ENCODE peak calls at places on chromosomes 5 and 9, in nine cellular contexts. B, Q, O, L, C, S, M, J and X are unnamed samples.

GRCh38 chr5:102681403-102681983 is 73.6 kb upstream of the PAM start:
- DNase-seq in B (no peak), Q (peak; percentile 32), O (peak; percentile 65), L (peak; percentile 60), C (peak; percentile 25), S (peak; percentile 69), M (no peak), J (peak; percentile 43), X (peak; percentile 72)

GRCh38 chr9:133603165-133603927 is 5.8 kb downstream of the FAM163B start:
- DNase-seq in B (no peak), Q (no peak), O (no peak), L (no peak), C (no peak), S (no peak), M (no peak), J (no peak), X (no peak)

GRCh38 chr9:131585375-131585774 is 40.1 kb downstream of the PRRT1B start:
- DNase-seq in B (no peak), Q (no peak), O (no peak), L (no peak), C (no peak), S (peak; percentile 24), M (no peak), J (no peak), X (peak; percentile 16)

GRCh38 chr9:76629205-76629990 is 134.8 kb upstream of the PCA3 start:
- DNase-seq in B (no peak), Q (no peak), O (no peak), L (no peak), C (no peak), S (no peak), M (no peak), J (no peak), X (no peak)

GRCh38 chr9:33751536-33752129 is 43.7 kb upstream of the PRSS3 start:
- DNase-seq in B (no peak), Q (no peak), O (no peak), L (no peak), C (no peak), S (no peak), M (no peak), J (no peak), X (no peak)

GRCh38 chr9:134559013-134559412 is 82.6 kb upstream of the COL5A1 start:
- DNase-seq in B (peak; percentile 24), Q (no peak), O (no peak), L (no peak), C (no peak), S (no peak), M (no peak), J (no peak), X (no peak)

GRCh38 chr5:31854181-31854624 is 215.3 kb downstream of the PDZD2 start:
- DNase-seq in B (no peak), Q (peak; percentile 18), O (no peak), L (peak; percentile 79), C (no peak), S (peak; percentile 57), M (no peak), J (peak; percentile 50), X (peak; percentile 64)

GRCh38 chr5:83434929-83435328 is 36.6 kb upstream of the VCAN start:
- DNase-seq in B (no peak), Q (no peak), O (no peak), L (no peak), C (no peak), S (no peak), M (no peak), J (no peak), X (no peak)

GRCh38 chr5:5348135-5348534 is 74.3 kb upstream of the ICE1 start:
- DNase-seq in B (no peak), Q (no peak), O (no peak), L (no peak), C (no peak), S (no peak), M (no peak), J (no peak), X (no peak)

GRCh38 chr9:2559212-2560152 is 62.1 kb upstream of the VLDLR start:
- DNase-seq in B (no peak), Q (peak; percentile 84), O (no peak), L (peak; percentile 70), C (peak; percentile 28), S (peak; percentile 71), M (no peak), J (peak; percentile 28), X (peak; percentile 95)

GRCh38 chr5:147479949-147480348 is 29.9 kb downstream of the DPYSL3 start:
- DNase-seq in B (no peak), Q (no peak), O (no peak), L (peak; percentile 66), C (no peak), S (peak; percentile 36), M (no peak), J (no peak), X (peak; percentile 42)

GRCh38 chr5:61329729-61330128 is 2.3 kb upstream of the ZSWIM6 start:
- DNase-seq in B (no peak), Q (no peak), O (no peak), L (peak; percentile 81), C (peak; percentile 21), S (peak; percentile 83), M (no peak), J (no peak), X (peak; percentile 61)

GRCh38 chr5:176595386-176595943 is 14.5 kb downstream of the GPRIN1 start:
- DNase-seq in B (no peak), Q (no peak), O (no peak), L (no peak), C (no peak), S (no peak), M (no peak), J (no peak), X (no peak)

GRCh38 chr5:176596069-176596656 is 13.8 kb downstream of the GPRIN1 start:
- DNase-seq in B (no peak), Q (no peak), O (no peak), L (no peak), C (no peak), S (no peak), M (no peak), J (no peak), X (no peak)

GRCh38 chr5:176594554-176594953 is 15.4 kb downstream of the GPRIN1 start:
- DNase-seq in B (no peak), Q (no peak), O (no peak), L (no peak), C (no peak), S (no peak), M (no peak), J (no peak), X (no peak)

GRCh38 chr5:176597417-176598389 is 12.3 kb downstream of the GPRIN1 start:
- DNase-seq in B (no peak), Q (no peak), O (no peak), L (no peak), C (no peak), S (no peak), M (no peak), J (no peak), X (no peak)

GRCh38 chr5:176596689-176597416 is 13.1 kb downstream of the GPRIN1 start:
- DNase-seq in B (no peak), Q (no peak), O (no peak), L (peak; percentile 39), C (no peak), S (peak; percentile 35), M (peak; percentile 83), J (no peak), X (peak; percentile 33)
- H3K4me3 ChIP-seq in B (no peak overlapping the region), Q (peak overlapping the region; percentile 21), O (no peak overlapping the region), L (peak overlapping the region; percentile 35), C (no peak overlapping the region), S (no peak overlapping the region), M (peak overlapping the region; percentile 61), J (no peak overlapping the region), X (no peak overlapping the region)

GRCh38 chr5:158876263-158876942 is 223.3 kb downstream of the EBF1 start:
- DNase-seq in B (no peak), Q (no peak), O (no peak), L (no peak), C (no peak), S (no peak), M (no peak), J (no peak), X (no peak)

GRCh38 chr5:158877124-158877581 is 222.6 kb downstream of the EBF1 start:
- DNase-seq in B (no peak), Q (no peak), O (no peak), L (no peak), C (no peak), S (no peak), M (no peak), J (no peak), X (no peak)

GRCh38 chr5:158878227-158878626 is 221.5 kb downstream of the EBF1 start:
- DNase-seq in B (no peak), Q (no peak), O (no peak), L (no peak), C (no peak), S (no peak), M (no peak), J (no peak), X (no peak)

GRCh38 chr5:158879993-158880392 is 219.7 kb downstream of the EBF1 start:
- DNase-seq in B (no peak), Q (no peak), O (no peak), L (no peak), C (no peak), S (no peak), M (no peak), J (no peak), X (no peak)

GRCh38 chr5:158877706-158878105 is 222.0 kb downstream of the EBF1 start:
- DNase-seq in B (no peak), Q (no peak), O (no peak), L (no peak), C (no peak), S (no peak), M (no peak), J (no peak), X (no peak)
- H3K4me3 ChIP-seq in B (no peak overlapping the region), Q (no peak overlapping the region), O (no peak overlapping the region), L (no peak overlapping the region), C (no peak overlapping the region), S (no peak overlapping the region), M (no peak overlapping the region), J (no peak overlapping the region), X (no peak overlapping the region)

DNA sequence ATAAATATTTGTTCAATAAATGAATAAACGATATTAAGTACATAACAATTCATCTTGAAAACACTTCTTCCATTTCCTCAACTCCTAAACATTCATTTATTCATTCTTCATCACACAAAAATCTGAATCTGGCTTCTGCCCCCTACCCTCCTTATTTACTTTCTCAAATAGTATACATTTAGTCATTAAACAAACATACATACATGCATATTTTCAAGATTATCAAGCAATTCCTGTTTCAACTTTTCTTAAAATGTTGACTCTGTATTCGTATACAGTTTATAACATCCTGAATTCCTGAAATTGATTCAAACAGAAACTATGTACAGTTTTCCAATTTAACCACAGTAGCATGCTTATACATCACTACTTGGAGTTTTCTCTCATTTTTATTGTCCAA is 129.0 kb downstream of the MUSK start:
- DNase-seq in B (no peak), Q (peak; percentile 24), O (no peak), L (peak; percentile 91), C (peak; percentile 50), S (peak; percentile 53), M (no peak), J (no peak), X (peak; percentile 39)
- H3K4me3 ChIP-seq in B (no peak overlapping the region), Q (no peak overlapping the region), O (no peak overlapping the region), L (no peak overlapping the region), C (no peak overlapping the region), S (no peak overlapping the region), M (no peak overlapping the region), J (no peak overlapping the region), X (no peak overlapping the region)

DNA sequence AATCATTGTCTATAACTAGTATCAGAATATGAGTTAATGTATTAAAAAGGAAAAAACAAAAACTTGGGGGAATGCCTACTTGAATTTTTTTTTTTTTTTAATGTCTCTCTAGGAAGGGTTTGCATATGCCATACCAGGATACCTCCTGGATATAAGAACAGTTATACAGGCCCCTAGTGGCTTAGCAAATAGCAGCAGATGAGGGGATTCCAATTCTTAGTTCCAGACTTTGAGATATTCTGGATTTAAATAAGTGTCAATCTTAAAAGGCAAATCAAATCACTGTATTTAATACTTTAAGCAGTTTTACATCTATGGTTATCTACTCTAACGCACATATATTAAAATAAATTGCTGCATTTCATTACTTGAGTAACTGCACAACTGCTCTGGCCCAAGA is 1055.5 kb upstream of the DMAC1 start:
- DNase-seq in B (no peak), Q (no peak), O (no peak), L (peak; percentile 30), C (no peak), S (peak; percentile 24), M (no peak), J (no peak), X (no peak)
- H3K4me3 ChIP-seq in B (no peak overlapping the region), Q (no peak overlapping the region), O (peak overlapping the region; percentile 87), L (no peak overlapping the region), C (no peak overlapping the region), S (no peak overlapping the region), M (peak overlapping the region; percentile 89), J (no peak overlapping the region), X (no peak overlapping the region)